ENCODE peak calls at places on chromosomes 4 and X, in ten cellular contexts. X is NB4; Q is fibroblast of gingiva; G is iPS-NIHi11; P is lung microvascular endothelial cell; U is activated T-cell treated with anti-CD3 and anti-CD28 coated beads for 24 hours; Y is NCI-H748 treated with DMSO at 0.1 percent for 48 hours; H is activated naive CD4-positive, alpha-beta T cell treated with anti-CD3 and anti-CD28 coated beads, Interleukin-2, amount 10 ng/mL, durations not matched to agents 7 days and 5 days; I is head of caudate nucleus; N is aorta. E is an unnamed sample.

GRCh38 chr4:158778065-158778711 is 9.4 kb downstream of the FNIP2 start:
- DNase-seq in X (no peak), Q (no peak), G (no peak), P (peak), U (no peak), Y (no peak), H (no peak), I (no peak), N (no peak), E (no peak)

GRCh38 chr4:145083891-145084640 is 13.9 kb downstream of the ANAPC10 start:
- DNase-seq in X (no peak), Q (no peak), G (no peak), P (no peak), U (no peak), Y (no peak), H (no peak), I (no peak), N (no peak), E (peak)

GRCh38 chr4:120554086-120554485 is 368.4 kb downstream of the PRDM5 start:
- DNase-seq in X (no peak), Q (no peak), G (no peak), P (no peak), U (no peak), Y (no peak), H (no peak), I (no peak), N (no peak), E (no peak)

GRCh38 chrX:10697552-10697951 is 77.2 kb upstream of the MID1 start:
- DNase-seq in X (no peak), Q (no peak), G (no peak), P (no peak), U (no peak), Y (no peak), H (no peak), I (no peak), N (no peak), E (no peak)

GRCh38 chr4:100557306-100557705 is 39.5 kb upstream of the EMCN start:
- DNase-seq in X (no peak), Q (no peak), G (no peak), P (no peak), U (no peak), Y (no peak), H (no peak), I (no peak), N (no peak), E (no peak)

GRCh38 chr4:40046311-40046980 is 10.2 kb upstream of the N4BP2 start:
- DNase-seq in X (no peak), Q (peak), G (no peak), P (peak), U (peak), Y (no peak), H (no peak), I (no peak), N (no peak), E (no peak)

GRCh38 chr4:102620697-102621497 is 119.7 kb downstream of the NFKB1 start:
- DNase-seq in X (peak), Q (peak), G (peak), P (peak), U (no peak), Y (peak), H (no peak), I (peak), N (no peak), E (peak)

GRCh38 chr4:3046149-3046548 is 28.2 kb downstream of the HTT-AS start:
- DNase-seq in X (peak), Q (no peak), G (no peak), P (no peak), U (no peak), Y (no peak), H (no peak), I (no peak), N (no peak), E (no peak)

GRCh38 chrX:16484338-16484737 is 165.6 kb upstream of the S100G start:
- DNase-seq in X (peak), Q (peak), G (no peak), P (peak), U (peak), Y (no peak), H (peak), I (peak), N (no peak), E (peak)

GRCh38 chr4:105461221-105462041 is 12.4 kb downstream of the PPA2 start:
- DNase-seq in X (peak), Q (no peak), G (no peak), P (no peak), U (no peak), Y (no peak), H (no peak), I (no peak), N (no peak), E (no peak)

GRCh38 chrX:101417981-101418841 is 10.2 kb downstream of the HNRNPH2 start:
- DNase-seq in X (peak), Q (peak), G (peak), P (peak), U (peak), Y (no peak), H (peak), I (peak), N (peak), E (no peak)

GRCh38 chr4:54482529-54482961 is 175.2 kb upstream of the KIT start:
- DNase-seq in X (no peak), Q (no peak), G (no peak), P (peak), U (no peak), Y (no peak), H (no peak), I (no peak), N (no peak), E (peak)

GRCh38 chr4:8272472-8273428 is 3.2 kb downstream of the HTRA3 start:
- DNase-seq in X (no peak), Q (no peak), G (no peak), P (peak), U (no peak), Y (no peak), H (no peak), I (no peak), N (no peak), E (no peak)